ENCODE peak calls at places on chromosomes 7 and 10, in five cellular contexts. H is AG09319, Q is cardiac fibroblast, B is kidney, E is amygdala. T is an unnamed sample.

GRCh38 chr10:95264227-95265051 is 26.4 kb downstream of the PDLIM1 start:
- DNase-seq in H (no peak), Q (no peak), B (no peak), E (no peak), T (no peak)

GRCh38 chr7:8065356-8065813 is 96.8 kb downstream of the GLCCI1 start:
- DNase-seq in H (peak), Q (peak), B (no peak), E (no peak), T (peak)

GRCh38 chr7:7210475-7211237 is 28.3 kb downstream of the C1GALT1 start:
- DNase-seq in H (no peak), Q (no peak), B (no peak), E (no peak), T (no peak)

GRCh38 chr7:94008537-94008936 is 4.4 kb upstream of the BET1 start:
- DNase-seq in H (no peak), Q (peak), B (no peak), E (no peak), T (no peak)

GRCh38 chr7:151432658-151433521 is 7.1 kb downstream of the CRYGN start:
- DNase-seq in H (no peak), Q (no peak), B (peak), E (no peak), T (no peak)

GRCh38 chr7:140263277-140263676 is 86.5 kb upstream of the KDM7A start:
- DNase-seq in H (no peak), Q (no peak), B (no peak), E (no peak), T (no peak)

GRCh38 chr10:73773152-73773879 is 8.5 kb upstream of the CHCHD1 start:
- DNase-seq in H (no peak), Q (peak), B (peak), E (no peak), T (no peak)

GRCh38 chr7:129919492-129919891 is 33.3 kb downstream of the UBE2H start:
- DNase-seq in H (no peak), Q (no peak), B (no peak), E (no peak), T (no peak)

GRCh38 chr7:44987996-44988395 is 9.2 kb upstream of the MYO1G start:
- DNase-seq in H (no peak), Q (no peak), B (peak), E (no peak), T (no peak)

GRCh38 chr10:52897162-52897561 is 124.6 kb upstream of the MBL2 start:
- DNase-seq in H (no peak), Q (no peak), B (no peak), E (no peak), T (no peak)

GRCh38 chr10:11414314-11415038 is 197.0 kb downstream of the USP6NL start:
- DNase-seq in H (no peak), Q (no peak), B (no peak), E (no peak), T (no peak)

GRCh38 chr7:76037310-76037709 is 10.5 kb downstream of the STYXL1 start:
- DNase-seq in H (no peak), Q (peak), B (no peak), E (no peak), T (peak)

GRCh38 chr10:72981882-72982529 is 27.4 kb upstream of the PLA2G12B start:
- DNase-seq in H (no peak), Q (peak), B (no peak), E (no peak), T (no peak)

GRCh38 chr7:157125376-157126223 is 13.1 kb upstream of the UBE3C start:
- DNase-seq in H (no peak), Q (no peak), B (no peak), E (no peak), T (no peak)

GRCh38 chr10:124648738-124649137 is 95.4 kb downstream of the FAM53B start:
- DNase-seq in H (peak), Q (peak), B (peak), E (peak), T (no peak)

GRCh38 chr10:93061594-93062498 is 1.2 kb downstream of the CYP26C1 start:
- DNase-seq in H (no peak), Q (no peak), B (peak), E (no peak), T (no peak)

GRCh38 chr7:30906014-30906413 is 5.6 kb upstream of the AQP1 start:
- DNase-seq in H (no peak), Q (no peak), B (no peak), E (no peak), T (no peak)